ENCODE peak calls at places on chromosomes 12 and 14, in seven cellular contexts. X is NCI-H774; C is SIG-M5; T is B cell; Y is tibial artery; S is activated naive CD4-positive, alpha-beta T cell treated with anti-CD3 and anti-CD28 coated beads for 36 hours; H is left cardiac atrium. U is an unnamed sample.

GRCh38 chr14:61662437-61663311 is 32.6 kb upstream of the HIF1A start:
- DNase-seq in X (no peak), C (peak), T (peak), Y (no peak), S (peak), H (no peak), U (no peak)

GRCh38 chr14:101500681-101501080 is 60.6 kb upstream of the DIO3 start:
- DNase-seq in X (no peak), C (no peak), T (no peak), Y (peak), S (no peak), H (no peak), U (no peak)

GRCh38 chr12:44876554-44877275 is 600 bp upstream of the NELL2 start:
- DNase-seq in X (peak), C (no peak), T (no peak), Y (peak), S (peak), H (peak), U (no peak)

GRCh38 chr12:110721570-110721969 is 21.1 kb downstream of the PPP1CC start:
- DNase-seq in X (no peak), C (no peak), T (no peak), Y (no peak), S (no peak), H (no peak), U (no peak)

GRCh38 chr12:124440841-124441381 is 126.5 kb downstream of the NCOR2 start:
- DNase-seq in X (no peak), C (no peak), T (no peak), Y (no peak), S (no peak), H (peak), U (no peak)

GRCh38 chr14:93734086-93734822 is 54.0 kb downstream of the PRIMA1 start:
- DNase-seq in X (no peak), C (no peak), T (no peak), Y (no peak), S (no peak), H (no peak), U (no peak)

GRCh38 chr12:117760990-117761389 is 207.8 kb downstream of the KSR2 start:
- DNase-seq in X (no peak), C (no peak), T (no peak), Y (no peak), S (no peak), H (no peak), U (no peak)

GRCh38 chr12:6827437-6827894 is 741 bp upstream of the P3H3 start:
- DNase-seq in X (peak), C (no peak), T (peak), Y (peak), S (peak), H (peak), U (peak)

GRCh38 chr12:53252349-53252916 is 15.7 kb upstream of the ESPL1 start:
- DNase-seq in X (no peak), C (no peak), T (no peak), Y (peak), S (no peak), H (peak), U (no peak)

GRCh38 chr14:49036991-49037390 is 549.2 kb downstream of the RPS29 start:
- DNase-seq in X (no peak), C (no peak), T (no peak), Y (no peak), S (no peak), H (no peak), U (no peak)

GRCh38 chr14:70856851-70857498 is 47.7 kb upstream of the MAP3K9 start:
- DNase-seq in X (no peak), C (no peak), T (no peak), Y (no peak), S (peak), H (no peak), U (no peak)

GRCh38 chr12:51388066-51388799 is 3.0 kb downstream of the GALNT6 start:
- DNase-seq in X (no peak), C (peak), T (no peak), Y (peak), S (no peak), H (no peak), U (peak)

GRCh38 chr14:49993565-49993964 is 100.7 kb downstream of the ARF6 start:
- DNase-seq in X (no peak), C (no peak), T (no peak), Y (no peak), S (no peak), H (no peak), U (no peak)

GRCh38 chr12:76706761-76707160 is 57.2 kb upstream of the ZDHHC17 start:
- DNase-seq in X (no peak), C (no peak), T (no peak), Y (no peak), S (no peak), H (no peak), U (no peak)

GRCh38 chr12:120013659-120014380 is 24.8 kb downstream of the BICDL1 start:
- DNase-seq in X (no peak), C (no peak), T (peak), Y (no peak), S (peak), H (no peak), U (no peak)

GRCh38 chr14:52907949-52908348 is 42.9 kb downstream of the FERMT2 start:
- DNase-seq in X (no peak), C (no peak), T (no peak), Y (no peak), S (no peak), H (no peak), U (no peak)

GRCh38 chr12:26691234-26691970 is 141.6 kb downstream of the ITPR2 start:
- DNase-seq in X (peak), C (no peak), T (no peak), Y (no peak), S (no peak), H (no peak), U (no peak)

GRCh38 chr14:70810621-70811020 is 1.3 kb upstream of the MAP3K9 start:
- DNase-seq in X (no peak), C (no peak), T (no peak), Y (no peak), S (no peak), H (no peak), U (no peak)

GRCh38 chr12:105453306-105453705 is 122.8 kb downstream of the C12orf75 start:
- DNase-seq in X (no peak), C (no peak), T (no peak), Y (no peak), S (no peak), H (no peak), U (no peak)

GRCh38 chr12:6950944-6951540 is at the start of gene PTPN6:
- DNase-seq in X (no peak), C (peak), T (peak), Y (no peak), S (peak), H (peak), U (no peak)

GRCh38 chr14:92380582-92380981 is 57.6 kb downstream of the SLC24A4 start:
- DNase-seq in X (no peak), C (no peak), T (no peak), Y (no peak), S (no peak), H (no peak), U (no peak)

GRCh38 chr14:80202888-80203562 is 8.3 kb downstream of the DIO2 start:
- DNase-seq in X (no peak), C (no peak), T (no peak), Y (no peak), S (peak), H (no peak), U (no peak)

GRCh38 chr12:14059538-14059937 is 78.1 kb upstream of the GRIN2B start:
- DNase-seq in X (no peak), C (no peak), T (no peak), Y (no peak), S (no peak), H (no peak), U (no peak)

GRCh38 chr12:78981-79380 is 12.4 kb downstream of the IQSEC3 start:
- DNase-seq in X (no peak), C (no peak), T (no peak), Y (no peak), S (no peak), H (no peak), U (no peak)

GRCh38 chr12:19639781-19640180 is 200.5 kb downstream of the AEBP2 start:
- DNase-seq in X (no peak), C (no peak), T (no peak), Y (no peak), S (no peak), H (no peak), U (no peak)